ENCODE peak calls at places on chromosome 18, in nine cellular contexts. Q is NCI-H2171 treated with DMSO at 0.1 percent for 48 hours, Z is Daoy, M is memory B cell, W is right lobe of liver, F is Kasumi-1, T is GM04504, R is endothelial cell, N is mesendoderm. C is an unnamed sample.

GRCh38 chr18:55096261-55097026 is 137.2 kb upstream of the CCDC68 start:
- DNase-seq in Q (peak), Z (peak), M (no peak), W (no peak), F (peak), T (no peak), R (peak), N (peak), C (peak)

GRCh38 chr18:13500891-13501887 is 225.2 kb downstream of the FAM210A start:
- DNase-seq in Q (peak), Z (peak), M (no peak), W (peak), F (no peak), T (peak), R (no peak), N (peak), C (no peak)

GRCh38 chr18:36518839-36519238 is 221.3 kb downstream of the FHOD3 start:
- DNase-seq in Q (no peak), Z (no peak), M (no peak), W (no peak), F (no peak), T (no peak), R (no peak), N (no peak), C (no peak)

GRCh38 chr18:25233582-25234362 is 118.2 kb downstream of the ZNF521 start:
- DNase-seq in Q (peak), Z (no peak), M (no peak), W (no peak), F (no peak), T (peak), R (no peak), N (peak), C (no peak)

GRCh38 chr18:7946724-7947377 is 379.7 kb downstream of the PTPRM start:
- DNase-seq in Q (peak), Z (peak), M (no peak), W (no peak), F (peak), T (peak), R (peak), N (peak), C (peak)

GRCh38 chr18:62360806-62361205 is 35.7 kb downstream of the TNFRSF11A start:
- DNase-seq in Q (no peak), Z (no peak), M (no peak), W (no peak), F (no peak), T (no peak), R (no peak), N (no peak), C (no peak)

GRCh38 chr18:78688249-78688648 is 291.4 kb upstream of the SALL3 start:
- DNase-seq in Q (no peak), Z (no peak), M (no peak), W (no peak), F (no peak), T (no peak), R (no peak), N (no peak), C (no peak)

GRCh38 chr18:77201508-77201907 is 48.1 kb upstream of the GALR1 start:
- DNase-seq in Q (no peak), Z (peak), M (no peak), W (no peak), F (no peak), T (no peak), R (no peak), N (no peak), C (no peak)

GRCh38 chr18:8948471-8949149 is 153.9 kb upstream of the NDUFV2 start:
- DNase-seq in Q (peak), Z (peak), M (no peak), W (no peak), F (no peak), T (peak), R (no peak), N (peak), C (peak)

GRCh38 chr18:63997606-63998005 is 27.7 kb downstream of the SERPINB8 start:
- DNase-seq in Q (no peak), Z (no peak), M (no peak), W (no peak), F (no peak), T (no peak), R (no peak), N (no peak), C (no peak)

GRCh38 chr18:25467226-25468065 is 115.5 kb upstream of the ZNF521 start:
- DNase-seq in Q (peak), Z (peak), M (no peak), W (no peak), F (no peak), T (no peak), R (no peak), N (no peak), C (no peak)

GRCh38 chr18:48908916-48909315 is 41.8 kb downstream of the SMAD7 start:
- DNase-seq in Q (no peak), Z (no peak), M (no peak), W (no peak), F (no peak), T (no peak), R (no peak), N (no peak), C (no peak)

GRCh38 chr18:78330761-78331160 is 648.9 kb upstream of the SALL3 start:
- DNase-seq in Q (no peak), Z (peak), M (no peak), W (no peak), F (no peak), T (no peak), R (no peak), N (no peak), C (no peak)

GRCh38 chr18:76859474-76860339 is 37.4 kb downstream of the ZNF236 start:
- DNase-seq in Q (no peak), Z (no peak), M (no peak), W (no peak), F (no peak), T (no peak), R (no peak), N (no peak), C (no peak)

GRCh38 chr18:10169064-10169562 is 255.3 kb downstream of the VAPA start:
- DNase-seq in Q (peak), Z (peak), M (no peak), W (no peak), F (no peak), T (no peak), R (no peak), N (no peak), C (no peak)

GRCh38 chr18:5842653-5843052 is 52.7 kb downstream of the TMEM200C start:
- DNase-seq in Q (no peak), Z (no peak), M (no peak), W (no peak), F (no peak), T (no peak), R (no peak), N (peak), C (no peak)

GRCh38 chr18:10032331-10032979 is 118.6 kb downstream of the VAPA start:
- DNase-seq in Q (no peak), Z (no peak), M (peak), W (no peak), F (no peak), T (no peak), R (peak), N (peak), C (no peak)

GRCh38 chr18:45155526-45155925 is 459.8 kb upstream of the SLC14A2 start:
- DNase-seq in Q (no peak), Z (no peak), M (no peak), W (no peak), F (no peak), T (no peak), R (no peak), N (no peak), C (no peak)

GRCh38 chr18:683531-683930 is 26.1 kb downstream of the TYMS start:
- DNase-seq in Q (no peak), Z (no peak), M (no peak), W (no peak), F (no peak), T (no peak), R (no peak), N (no peak), C (no peak)

GRCh38 chr18:69755041-69755440 is 192.6 kb downstream of the CD226 start:
- DNase-seq in Q (no peak), Z (no peak), M (no peak), W (no peak), F (no peak), T (no peak), R (no peak), N (no peak), C (no peak)

GRCh38 chr18:55121397-55122170 is 162.3 kb upstream of the CCDC68 start:
- DNase-seq in Q (no peak), Z (no peak), M (no peak), W (no peak), F (no peak), T (no peak), R (no peak), N (no peak), C (no peak)

GRCh38 chr18:14174706-14175085 is 42.5 kb upstream of the ZNF519 start:
- DNase-seq in Q (no peak), Z (no peak), M (no peak), W (no peak), F (no peak), T (no peak), R (no peak), N (no peak), C (no peak)

GRCh38 chr18:58788971-58789797 is 75.5 kb upstream of the ZNF532 start:
- DNase-seq in Q (no peak), Z (peak), M (no peak), W (no peak), F (no peak), T (no peak), R (peak), N (peak), C (no peak)

GRCh38 chr18:48818329-48819254 is 132.2 kb downstream of the SMAD7 start:
- DNase-seq in Q (no peak), Z (no peak), M (no peak), W (peak), F (no peak), T (no peak), R (no peak), N (no peak), C (no peak)

GRCh38 chr18:61998957-61999356 is 106.2 kb upstream of the RNF152 start:
- DNase-seq in Q (no peak), Z (peak), M (no peak), W (no peak), F (peak), T (peak), R (no peak), N (peak), C (peak)

GRCh38 chr18:59649575-59649974 is 47.6 kb downstream of the CCBE1 start:
- DNase-seq in Q (no peak), Z (no peak), M (no peak), W (no peak), F (no peak), T (no peak), R (no peak), N (no peak), C (no peak)

GRCh38 chr18:9029131-9029530 is 73.4 kb upstream of the NDUFV2 start:
- DNase-seq in Q (no peak), Z (no peak), M (no peak), W (no peak), F (no peak), T (no peak), R (no peak), N (no peak), C (no peak)

GRCh38 chr18:55534996-55535395 is 53.0 kb downstream of the TCF4 start:
- DNase-seq in Q (no peak), Z (no peak), M (no peak), W (no peak), F (no peak), T (no peak), R (no peak), N (no peak), C (no peak)

GRCh38 chr18:74065366-74065765 is 82.3 kb downstream of the FBXO15 start:
- DNase-seq in Q (no peak), Z (no peak), M (no peak), W (no peak), F (no peak), T (no peak), R (no peak), N (no peak), C (no peak)

GRCh38 chr18:13178976-13179375 is 39.6 kb upstream of the LDLRAD4 start:
- DNase-seq in Q (no peak), Z (peak), M (no peak), W (no peak), F (no peak), T (no peak), R (no peak), N (no peak), C (no peak)

GRCh38 chr18:23619388-23619873 is 33.1 kb upstream of the NPC1 start:
- DNase-seq in Q (no peak), Z (peak), M (no peak), W (peak), F (no peak), T (no peak), R (peak), N (peak), C (no peak)

GRCh38 chr18:2846241-2846637 is 567 bp upstream of the EMILIN2 start:
- DNase-seq in Q (no peak), Z (peak), M (no peak), W (no peak), F (no peak), T (no peak), R (no peak), N (peak), C (no peak)

GRCh38 chr18:54776282-54776977 is 51.8 kb upstream of the RAB27B start:
- DNase-seq in Q (no peak), Z (peak), M (no peak), W (no peak), F (peak), T (peak), R (no peak), N (no peak), C (peak)

GRCh38 chr18:4125246-4125938 is 329.7 kb downstream of the DLGAP1 start:
- DNase-seq in Q (peak), Z (peak), M (no peak), W (no peak), F (no peak), T (no peak), R (no peak), N (peak), C (no peak)